ENCODE peak calls at places on chromosomes 13 and 19, in nine cellular contexts. Q is colonic mucosa, D is A549, S is DND-41, B is thoracic aorta, C is tibial nerve, H is IMR-90, R is Caco-2, O is left ventricle myocardium inferior. T is an unnamed sample.
A peak's percentile ranks its signal among the peaks of the same experiment; 100 is the strongest.

GRCh38 chr19:30158067-30158892 is 213.9 kb upstream of the ZNF536 start:
- DNase-seq in H (no peak), B (no peak), Q (no peak), D (no peak), O (no peak), S (no peak), C (no peak), R (no peak), T (no peak)

GRCh38 chr19:53467138-53467502 is 413 bp upstream of the ZNF813 start:
- DNase-seq in O (peak; percentile 19), Q (no peak), S (no peak), D (no peak), B (no peak), H (no peak), C (no peak), R (no peak), T (peak; percentile 80)

GRCh38 chr19:49930483-49931011 is 1.2 kb upstream of the NUP62 start:
- DNase-seq in Q (peak; percentile 36), H (no peak), C (peak; percentile 21), R (no peak), S (peak; percentile 52), B (no peak), O (peak; percentile 34), D (peak; percentile 50), T (peak; percentile 86)

GRCh38 chr13:37667631-37668161 is 69.1 kb upstream of the POSTN start:
- DNase-seq in D (no peak), C (no peak), Q (no peak), H (no peak), O (no peak), R (no peak), B (no peak), S (no peak), T (no peak)

GRCh38 chr19:51784922-51785690 is 9.9 kb upstream of the FPR3 start:
- DNase-seq in S (no peak), O (peak; percentile 63), R (no peak), C (peak; percentile 58), H (no peak), B (peak; percentile 21), Q (peak; percentile 49), D (no peak), T (no peak)

GRCh38 chr19:55246462-55247451 is 12.1 kb downstream of the PPP6R1 start:
- DNase-seq in D (no peak), S (no peak), O (no peak), R (no peak), Q (no peak), H (no peak), B (no peak), C (no peak), T (peak; percentile 68)

GRCh38 chr13:25018729-25019115 is 77.2 kb upstream of the PABPC3 start:
- DNase-seq in H (no peak), B (no peak), D (peak; percentile 46), S (no peak), R (no peak), Q (peak; percentile 23), O (no peak), C (no peak), T (no peak)

GRCh38 chr13:52158629-52159158 is 703 bp downstream of the NEK3 start:
- DNase-seq in Q (peak; percentile 68), S (no peak), R (no peak), C (peak; percentile 29), B (no peak), H (peak; percentile 28), O (peak; percentile 51), D (peak; percentile 12), T (no peak)

GRCh38 chr13:79898996-79899395 is 418.0 kb downstream of the NDFIP2 start:
- DNase-seq in B (no peak), Q (no peak), C (no peak), O (no peak), H (peak; percentile 54), R (no peak), S (no peak), D (no peak), T (no peak)

GRCh38 chr13:40206241-40207109 is 460.0 kb downstream of the FOXO1 start:
- DNase-seq in Q (no peak), S (no peak), R (no peak), H (peak; percentile 7), O (no peak), D (no peak), C (no peak), B (no peak), T (no peak)

GRCh38 chr19:12137541-12137940 is 2.6 kb downstream of the ZNF20 start:
- DNase-seq in D (no peak), C (no peak), O (no peak), S (peak; percentile 60), R (no peak), H (no peak), B (no peak), Q (no peak), T (no peak)

GRCh38 chr13:44159633-44160279 is 213.9 kb upstream of the SERP2 start:
- DNase-seq in C (no peak), B (no peak), H (no peak), D (peak; percentile 89), R (no peak), S (no peak), O (no peak), Q (no peak), T (no peak)

GRCh38 chr19:29660835-29661234 is 4.4 kb upstream of the PLEKHF1 start:
- DNase-seq in D (no peak), C (no peak), B (no peak), H (no peak), S (no peak), O (no peak), R (no peak), Q (no peak), T (peak; percentile 17)

GRCh38 chr19:11252665-11253355 is 9.5 kb downstream of the DOCK6 start:
- DNase-seq in S (no peak), R (no peak), H (no peak), C (no peak), O (no peak), D (no peak), B (no peak), Q (no peak), T (no peak)

GRCh38 chr19:40754611-40755247 is 3.7 kb downstream of the SNRPA start:
- DNase-seq in O (no peak), H (peak; percentile 19), S (no peak), C (no peak), R (no peak), Q (peak; percentile 82), D (peak; percentile 53), B (no peak), T (no peak)

GRCh38 chr13:72384879-72385278 is 342.6 kb downstream of the MZT1 start:
- DNase-seq in O (no peak), D (peak; percentile 9), S (no peak), C (peak; percentile 15), Q (no peak), R (no peak), B (no peak), H (peak; percentile 1), T (no peak)

GRCh38 chr13:88162076-88162702 is 491.0 kb downstream of the SLITRK5 start:
- DNase-seq in O (no peak), C (no peak), R (no peak), H (no peak), B (no peak), S (no peak), D (no peak), Q (no peak), T (no peak)

GRCh38 chr19:6593651-6594416 is 2.9 kb upstream of the CD70 start:
- DNase-seq in C (no peak), B (no peak), D (no peak), O (no peak), H (no peak), S (no peak), R (no peak), Q (no peak), T (no peak)

GRCh38 chr19:32976223-32976805 is 4.3 kb downstream of the FAAP24 start:
- DNase-seq in O (peak; percentile 69), S (peak; percentile 72), R (peak; percentile 69), C (peak; percentile 84), Q (peak; percentile 88), B (no peak), H (peak; percentile 62), D (peak; percentile 89), T (peak; percentile 82)

GRCh38 chr19:13163609-13164364 is 13.6 kb downstream of the IER2 start:
- DNase-seq in Q (peak; percentile 83), S (peak; percentile 58), B (no peak), D (peak; percentile 94), H (peak; percentile 83), C (peak; percentile 62), R (peak; percentile 90), O (peak; percentile 67), T (peak; percentile 89)
- H3K4me1 ChIP-seq in Q (peaks cover 23% of the 10 kb centered on the region), S (peaks cover 66% of the 10 kb centered on the region), B (peaks cover 30% of the 10 kb centered on the region), D (peaks cover 67% of the 10 kb centered on the region), H (peaks cover 28% of the 10 kb centered on the region), C (no peaks in the 10 kb centered on the region), R (peaks cover 44% of the 10 kb centered on the region), O (peaks cover 74% of the 10 kb centered on the region), T (peaks cover 100% of the 10 kb centered on the region)

DNA sequence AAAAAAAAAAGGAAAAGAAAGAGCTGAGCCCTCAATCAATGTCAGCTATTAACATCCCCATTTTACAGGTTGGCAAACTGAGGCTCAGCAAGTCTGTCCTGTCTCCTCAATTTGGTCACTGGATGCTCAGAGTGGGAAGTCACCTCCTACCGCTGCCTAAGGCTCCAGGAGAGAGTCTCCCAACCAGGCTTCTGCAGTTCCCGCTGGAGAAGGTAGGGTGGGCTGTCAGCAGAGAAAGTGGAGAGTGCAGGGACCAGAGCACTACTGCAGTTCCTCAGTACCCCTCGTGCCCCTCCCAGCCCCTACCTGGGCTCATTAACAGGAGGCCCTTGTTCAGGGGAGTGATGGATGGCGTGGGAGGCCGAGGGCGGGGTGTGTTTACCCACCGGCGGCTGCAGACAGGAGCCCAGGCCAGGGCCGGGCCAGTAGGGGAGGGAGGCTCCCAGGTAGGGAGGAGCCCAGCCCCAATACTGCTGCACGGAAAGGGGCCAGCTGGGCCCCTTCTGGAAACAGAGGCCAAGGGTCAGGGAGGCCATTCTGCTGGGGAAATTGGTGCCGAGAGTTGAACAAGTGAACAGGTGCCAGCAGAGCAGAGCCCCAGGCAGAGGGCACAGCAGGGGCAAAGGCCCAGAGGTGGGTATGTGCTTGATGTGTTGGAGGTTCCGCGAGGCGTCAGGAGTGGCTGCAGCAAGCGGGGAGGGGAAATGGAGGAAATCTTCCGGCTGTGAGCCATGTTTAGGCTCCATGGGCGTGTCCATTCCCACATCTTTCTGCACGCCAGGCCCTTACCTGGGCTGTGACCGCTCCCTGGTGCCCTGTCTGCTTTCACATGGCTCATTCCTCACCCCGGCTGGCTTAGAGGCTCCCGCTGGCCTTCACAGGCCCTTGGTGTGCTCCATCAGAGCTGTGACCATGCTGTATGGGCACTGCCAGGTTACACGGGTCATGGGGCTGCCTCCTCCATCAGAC is 7.6 kb upstream of the COMP start:
- DNase-seq in C (no peak), B (no peak), R (peak; percentile 84), Q (peak; percentile 52), H (no peak), S (no peak), O (no peak), D (no peak), T (no peak)
- TF ChIP-seq CTCF in C (no peak), B (no peak), R (no peak), Q (no peak), H (no peak), S (no peak), O (no peak), D (no peak), T (no peak)

GRCh38 chr19:18479964-18480723 is 41.7 kb downstream of the ELL start:
- DNase-seq in H (peak; percentile 64), O (peak; percentile 70), D (no peak), R (no peak), Q (peak; percentile 49), B (peak; percentile 40), C (peak; percentile 84), S (no peak), T (peak; percentile 81)
- H3K4me1 ChIP-seq in H (peaks cover 35% of the 10 kb centered on the region), O (peaks cover 82% of the 10 kb centered on the region), D (peaks cover 30% of the 10 kb centered on the region), R (no peaks in the 10 kb centered on the region), Q (peaks cover 21% of the 10 kb centered on the region), B (peaks cover 51% of the 10 kb centered on the region), C (no peaks in the 10 kb centered on the region), S (no peaks in the 10 kb centered on the region), T (peaks cover 64% of the 10 kb centered on the region)

GRCh38 chr19:2315818-2316353 is 7.9 kb upstream of the LINGO3 start:
- DNase-seq in B (no peak), C (peak; percentile 53), R (no peak), Q (peak; percentile 59), H (peak; percentile 56), S (no peak), D (peak; percentile 43), O (peak; percentile 61), T (peak; percentile 93)
- TF ChIP-seq CTCF in B (peak; percentile 24), C (peak; percentile 64), R (peak; percentile 57), Q (peak; percentile 39), H (peak; percentile 83), S (peak; percentile 35), D (peak; percentile 36), O (peak; percentile 74), T (peak; percentile 66)